ENCODE peak calls at places on chromosome 3, in four cellular contexts. R is astrocyte, B is HCT116, V is neural progenitor cell. W is an unnamed sample. For H3K4me1, the result is how much of the 10 kb centered on the place peaks cover.

GRCh38 chr3:16884084-16884747 is 539 bp upstream of the PLCL2 start:
- DNase-seq in R (no peak), B (no peak), V (peak), W (peak)

GRCh38 chr3:56825579-56826438 is 24.1 kb upstream of the ARHGEF3 start:
- DNase-seq in R (no peak), B (no peak), V (peak), W (no peak)

GRCh38 chr3:71456155-71456554 is 127.4 kb downstream of the FOXP1 start:
- DNase-seq in R (no peak), B (no peak), V (no peak), W (peak)

GRCh38 chr3:36796896-36797295 is 32.5 kb upstream of the DCLK3 start:
- DNase-seq in R (peak), B (no peak), V (no peak), W (peak)

GRCh38 chr3:180529778-180530177 is 72.2 kb upstream of the TTC14 start:
- DNase-seq in R (no peak), B (no peak), V (no peak), W (no peak)

GRCh38 chr3:157311633-157312365 is 124.9 kb upstream of the PTX3 start:
- DNase-seq in R (peak), B (no peak), V (no peak), W (peak)

GRCh38 chr3:187025656-187026320 is 95.5 kb downstream of the ST6GAL1 start:
- DNase-seq in R (no peak), B (no peak), V (no peak), W (no peak)

GRCh38 chr3:117589454-117589853 is 879.9 kb downstream of the TUSC7 start:
- DNase-seq in R (peak), B (no peak), V (peak), W (no peak)

GRCh38 chr3:187319699-187320302 is 28.3 kb upstream of the MASP1 start:
- DNase-seq in R (peak), B (peak), V (peak), W (peak)

GRCh38 chr3:55270976-55271375 is 216.1 kb downstream of the WNT5A start:
- DNase-seq in R (peak), B (no peak), V (no peak), W (no peak)

GRCh38 chr3:142999881-143000280 is 1.5 kb upstream of the U2SURP start:
- DNase-seq in R (peak), B (no peak), V (peak), W (peak)

GRCh38 chr3:100875239-100875638 is 118.0 kb downstream of the ABI3BP start:
- DNase-seq in R (peak), B (no peak), V (no peak), W (peak)

GRCh38 chr3:32487781-32488526 is 14.7 kb downstream of the CMTM6 start:
- DNase-seq in R (no peak), B (no peak), V (no peak), W (no peak)

GRCh38 chr3:47850062-47850802 is 47.3 kb downstream of the DHX30 start:
- DNase-seq in R (no peak), B (no peak), V (peak), W (peak)

GRCh38 chr3:184822654-184823053 is 10.7 kb downstream of the VPS8 start:
- DNase-seq in R (no peak), B (no peak), V (no peak), W (no peak)

GRCh38 chr3:168249048-168249538 is 153.4 kb upstream of the GOLIM4 start:
- DNase-seq in R (peak), B (no peak), V (no peak), W (peak)

GRCh38 chr3:138845071-138845685 is 10.4 kb upstream of the PIK3CB start:
- DNase-seq in R (no peak), B (no peak), V (peak), W (no peak)

GRCh38 chr3:75342425-75342824 is 321.7 kb upstream of the FRG2C start:
- DNase-seq in R (no peak), B (no peak), V (no peak), W (no peak)

GRCh38 chr3:40255532-40255931 is 54.0 kb upstream of the EIF1B start:
- DNase-seq in R (no peak), B (no peak), V (no peak), W (no peak)

GRCh38 chr3:40254898-40255297 is 54.6 kb upstream of the EIF1B start:
- DNase-seq in R (no peak), B (no peak), V (no peak), W (no peak)

GRCh38 chr3:40254491-40254890 is 55.0 kb upstream of the EIF1B start:
- DNase-seq in R (no peak), B (no peak), V (no peak), W (no peak)

GRCh38 chr3:40258555-40258954 is 51.0 kb upstream of the EIF1B start:
- DNase-seq in R (peak), B (peak), V (peak), W (no peak)

DNA sequence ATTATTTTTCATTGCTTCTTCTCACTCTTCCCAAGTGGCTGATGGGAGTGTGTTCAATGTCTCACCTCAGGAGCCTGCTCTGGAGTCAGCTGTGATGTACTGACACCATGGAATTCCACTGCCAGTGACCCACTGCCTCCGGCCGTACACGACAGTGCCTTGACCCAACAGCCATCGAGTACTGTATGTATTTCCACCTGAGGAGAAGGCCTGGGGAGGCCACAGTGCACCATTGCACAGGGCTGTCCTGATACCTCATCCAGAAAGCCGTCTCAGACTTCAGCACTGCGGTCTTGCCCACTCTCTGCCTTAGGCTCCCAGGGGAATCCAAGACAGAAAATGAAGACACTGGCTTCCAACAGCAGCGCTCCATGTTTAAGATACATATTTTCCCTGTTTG is 51.4 kb upstream of the EIF1B start:
- DNase-seq in R (no peak), B (no peak), V (no peak), W (no peak)
- H3K4me2 ChIP-seq in R (no peak), B (no peak), V (no peak), W (no peak)

GRCh38 chr3:190242147-190242546 is 80.1 kb downstream of the CLDN1 start:
- DNase-seq in R (no peak), B (no peak), V (no peak), W (no peak)
- H3K4me3 ChIP-seq in R (no peak), B (no peak), V (no peak), W (no peak)

GRCh38 chr3:134462236-134463059 is 23.3 kb downstream of the ANAPC13 start:
- DNase-seq in R (peak), B (no peak), V (peak), W (peak)

GRCh38 chr3:134463676-134464611 is 21.8 kb downstream of the ANAPC13 start:
- DNase-seq in R (peak), B (no peak), V (peak), W (peak)

GRCh38 chr3:134468519-134468918 is 17.3 kb downstream of the ANAPC13 start:
- DNase-seq in R (no peak), B (no peak), V (no peak), W (no peak)

GRCh38 chr3:134466366-134466765 is 19.4 kb downstream of the ANAPC13 start:
- DNase-seq in R (no peak), B (no peak), V (no peak), W (no peak)

DNA sequence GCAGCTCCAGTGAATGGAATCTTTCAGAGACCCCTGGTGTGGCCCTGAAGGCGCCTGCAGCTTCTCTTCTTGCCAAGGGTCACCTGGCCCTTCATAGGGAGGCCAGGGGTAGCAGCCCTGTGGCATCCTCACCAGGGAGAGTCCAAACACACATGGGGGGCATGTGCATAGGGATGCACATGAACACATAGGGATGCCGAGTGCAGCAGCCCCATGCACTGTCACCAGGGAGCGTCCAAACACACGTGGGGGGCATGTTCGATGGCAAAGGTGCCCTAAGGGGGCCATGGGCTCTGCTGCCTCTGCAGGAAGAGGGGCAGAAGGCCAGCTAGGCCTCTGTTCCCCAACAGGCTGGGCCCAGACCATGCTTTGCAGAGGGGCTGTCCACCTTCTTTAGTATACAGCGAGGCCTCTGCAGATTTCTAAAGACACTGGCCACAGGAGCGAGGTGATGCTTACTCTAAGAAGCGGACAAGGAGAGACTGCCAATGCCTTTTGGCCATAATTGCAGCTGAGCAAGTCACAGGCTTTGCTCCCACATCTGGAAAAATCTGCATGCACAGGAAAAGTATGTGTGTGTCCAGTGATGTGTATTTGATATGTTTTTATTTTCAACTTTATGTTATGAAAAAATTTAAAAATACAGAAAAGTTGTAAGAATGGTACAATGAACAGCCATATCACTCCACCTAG is 20.9 kb downstream of the ANAPC13 start:
- DNase-seq in R (no peak), B (no peak), V (peak), W (no peak)
- H3K4me1 ChIP-seq in R (under half), B (under half), V (under half), W (under half)

GRCh38 chr3:102532901-102533300 is 98.1 kb downstream of the ZPLD1 start:
- DNase-seq in R (peak), B (no peak), V (no peak), W (peak)
- H3K4me2 ChIP-seq in R (no peak), B (no peak), V (no peak), W (no peak)

W was measured in fibroblast of lung.